ENCODE peak calls at places on chromosomes 5 and 9, in ten cellular contexts. O is prostate gland, D is breast epithelium, M is stomach, S is adrenal gland, Y is lower leg skin, W is HCT116, P is tibial nerve, X is NB4, R is transverse colon. I is an unnamed sample.

GRCh38 chr5:136743052-136743451 is 377.7 kb upstream of the TRPC7 start:
- DNase-seq in P (no peak), O (no peak), S (no peak), W (no peak), R (no peak), Y (no peak), D (no peak), X (no peak), M (no peak), I (peak; percentile 74)

GRCh38 chr5:14663734-14664269 is 716 bp upstream of the OTULIN start:
- DNase-seq in R (peak; percentile 47), S (peak; percentile 19), P (no peak), D (peak; percentile 22), X (no peak), Y (no peak), M (no peak), W (no peak), O (no peak), I (no peak)

GRCh38 chr5:128202320-128202719 is 118.8 kb downstream of the SLC12A2 start:
- DNase-seq in S (no peak), P (no peak), W (no peak), Y (no peak), R (no peak), X (no peak), M (no peak), D (no peak), O (no peak), I (no peak)

GRCh38 chr9:37618817-37619216 is 26.4 kb upstream of the TOMM5 start:
- DNase-seq in W (no peak), X (no peak), O (no peak), P (no peak), D (no peak), S (no peak), M (no peak), Y (no peak), R (no peak), I (no peak)

GRCh38 chr5:55438931-55439477 is 95.8 kb downstream of the PLPP1 start:
- DNase-seq in R (peak; percentile 23), M (no peak), O (no peak), Y (no peak), S (peak; percentile 28), X (no peak), P (no peak), W (no peak), D (peak; percentile 79), I (no peak)

GRCh38 chr9:135158572-135158937 is 71.1 kb downstream of the OLFM1 start:
- DNase-seq in R (no peak), D (no peak), P (no peak), S (no peak), Y (no peak), X (no peak), W (no peak), O (no peak), M (no peak), I (no peak)

GRCh38 chr5:85576666-85577065 is 1041.1 kb upstream of the COX7C start:
- DNase-seq in Y (no peak), S (no peak), O (no peak), X (no peak), W (no peak), P (no peak), R (no peak), D (no peak), M (no peak), I (no peak)

GRCh38 chr5:88480766-88481499 is 212.3 kb upstream of the TMEM161B start:
- DNase-seq in X (no peak), P (no peak), O (no peak), S (no peak), R (no peak), W (no peak), M (no peak), D (no peak), Y (no peak), I (no peak)

GRCh38 chr5:178630475-178630930 is 3.7 kb upstream of the CLK4 start:
- DNase-seq in O (no peak), M (no peak), D (no peak), P (no peak), R (no peak), X (no peak), W (peak; percentile 24), Y (no peak), S (peak; percentile 21), I (no peak)

GRCh38 chr9:89675403-89675771 is 70.6 kb downstream of the GADD45G start:
- DNase-seq in W (no peak), O (peak; percentile 50), X (no peak), R (no peak), S (peak; percentile 88), P (no peak), D (no peak), M (no peak), Y (peak; percentile 50), I (no peak)

GRCh38 chr5:127799293-127799905 is 96.2 kb downstream of the CCDC192 start:
- DNase-seq in R (no peak), P (no peak), X (no peak), W (no peak), O (no peak), D (no peak), M (no peak), Y (no peak), S (no peak), I (no peak)

GRCh38 chr5:89676634-89677033 is 732.9 kb downstream of the CETN3 start:
- DNase-seq in M (no peak), X (no peak), O (no peak), D (no peak), P (no peak), Y (no peak), W (no peak), S (no peak), R (no peak), I (no peak)

GRCh38 chr9:114047717-114048116 is 30.4 kb downstream of the AMBP start:
- DNase-seq in R (no peak), W (peak; percentile 16), M (peak; percentile 40), O (no peak), S (peak; percentile 6), X (peak; percentile 9), P (no peak), Y (no peak), D (peak; percentile 16), I (no peak)

GRCh38 chr5:78295035-78295961 is 800 bp upstream of the AP3B1 start:
- DNase-seq in Y (peak; percentile 20), W (peak; percentile 41), P (no peak), D (peak; percentile 28), O (peak; percentile 26), R (peak; percentile 58), M (peak; percentile 67), X (peak; percentile 27), S (peak; percentile 20), I (no peak)

GRCh38 chr5:32018476-32019436 is 155.4 kb downstream of the GOLPH3 start:
- DNase-seq in D (no peak), W (no peak), Y (peak; percentile 29), O (peak; percentile 38), R (no peak), S (no peak), P (no peak), M (no peak), X (no peak), I (no peak)

DNA sequence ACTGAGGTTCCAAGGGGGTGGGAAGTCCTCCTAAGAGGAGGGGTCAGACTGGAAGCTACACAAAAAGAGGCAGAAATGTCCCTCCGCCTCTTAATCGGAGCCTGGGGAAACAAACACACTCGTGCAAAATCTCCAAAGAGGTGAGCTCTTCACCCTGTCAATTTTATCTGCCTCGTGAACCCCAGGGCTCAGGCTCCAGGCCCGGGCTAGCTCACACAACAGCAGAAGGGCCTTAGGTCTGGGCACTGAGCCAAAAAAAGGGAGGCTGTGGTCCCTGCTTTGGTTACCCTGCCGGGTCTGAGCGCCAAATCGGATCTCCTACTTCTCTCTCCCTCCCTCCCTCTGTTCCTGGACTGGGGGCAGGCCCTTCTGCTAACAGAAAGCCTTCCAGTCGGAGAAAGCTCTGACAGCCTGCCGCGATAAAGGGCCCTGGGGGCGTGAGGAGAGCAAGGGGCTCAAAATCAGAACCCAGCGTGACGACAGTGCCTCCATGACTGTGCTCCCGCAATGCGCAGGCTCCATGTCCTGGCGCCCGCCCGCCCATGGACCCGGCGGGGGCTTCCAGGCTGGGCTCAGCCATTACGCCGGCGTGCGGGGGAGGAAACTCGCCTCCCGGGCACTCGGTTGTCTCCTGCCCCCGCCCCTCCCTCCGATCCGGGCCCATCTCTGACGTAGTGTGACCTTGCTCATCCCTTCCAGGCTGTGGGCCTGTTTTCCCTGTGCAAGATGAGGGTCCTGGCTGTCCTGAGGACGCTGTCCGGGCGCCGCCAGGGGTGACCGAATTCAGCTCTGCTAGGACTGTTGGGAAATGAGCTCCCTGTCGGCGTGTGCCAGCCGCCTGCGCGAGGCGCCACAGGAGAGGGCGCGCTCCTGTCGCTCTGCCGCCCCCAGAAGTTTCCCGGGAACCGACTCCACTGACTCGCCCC is 865 bp upstream of the SLC22A4 start:
- DNase-seq in Y (peak; percentile 73), R (peak; percentile 86), W (peak; percentile 59), M (peak; percentile 73), S (peak; percentile 95), P (peak; percentile 70), X (peak; percentile 94), D (peak; percentile 81), O (peak; percentile 70), I (peak; percentile 97)
- TF ChIP-seq POLR2A in Y (no peak), R (no peak), W (peak; percentile 39), M (no peak), S (peak; percentile 65), P (no peak), X (peak; percentile 50), D (no peak), O (peak; percentile 55), I (no peak)

DNA sequence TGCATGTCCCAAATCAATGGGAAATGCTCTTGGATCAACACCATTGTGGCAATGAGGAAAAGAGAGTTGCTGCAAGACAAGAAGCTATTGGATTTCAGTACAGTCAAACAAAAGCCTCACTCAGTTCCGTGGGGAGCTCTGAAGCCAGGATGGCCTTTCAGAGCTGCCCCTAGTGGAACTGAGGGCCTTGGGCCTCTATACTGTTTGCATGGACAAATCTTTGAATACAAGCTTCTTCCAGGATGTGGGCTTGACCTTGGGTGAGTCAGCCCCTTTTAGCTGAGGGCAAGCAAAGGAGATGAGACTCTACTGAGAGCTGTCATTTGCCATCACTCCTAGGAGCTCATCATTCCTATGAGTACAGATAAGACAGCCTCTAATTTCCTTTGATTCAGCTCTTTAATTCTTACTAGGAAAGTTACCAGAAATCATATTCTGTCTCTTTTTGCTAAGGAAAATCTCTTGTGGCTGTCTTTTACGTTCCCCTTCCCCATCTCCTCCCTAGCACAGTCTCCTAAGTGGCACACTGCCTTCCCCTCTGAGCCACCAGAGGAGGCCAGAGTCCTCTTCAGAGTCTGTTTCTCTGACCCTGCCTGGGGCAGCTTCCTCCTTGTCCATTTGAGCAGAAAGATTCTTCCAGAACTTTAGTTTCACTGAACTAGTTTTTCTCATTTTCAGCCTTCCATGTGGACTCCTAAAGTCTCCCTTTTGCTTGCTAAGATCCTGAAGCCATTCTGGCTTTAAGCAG is 168.8 kb upstream of the POC5 start:
- DNase-seq in P (no peak), M (no peak), R (no peak), X (peak; percentile 9), D (no peak), O (no peak), Y (no peak), S (no peak), W (no peak), I (peak; percentile 77)
- TF ChIP-seq CTCF in P (peak; percentile 22), M (no peak), R (peak; percentile 39), X (peak; percentile 33), D (no peak), O (no peak), Y (no peak), S (no peak), W (peak; percentile 39), I (no peak)

GRCh38 chr5:76788362-76788761 is 30.5 kb upstream of the F2RL1 start:
- DNase-seq in R (peak; percentile 65), Y (no peak), W (no peak), O (no peak), X (no peak), S (no peak), M (peak; percentile 58), P (no peak), D (no peak), I (no peak)
- H3K4me3 ChIP-seq in R (no peak overlapping the region), Y (no peak overlapping the region), W (no peak overlapping the region), O (no peak overlapping the region), X (no peak overlapping the region), S (no peak overlapping the region), M (no peak overlapping the region), P (no peak overlapping the region), D (no peak overlapping the region), I (no peak overlapping the region)

GRCh38 chr5:179828756-179829421 is 8.2 kb downstream of the SQSTM1 start:
- DNase-seq in S (no peak), D (no peak), X (no peak), P (no peak), R (no peak), W (no peak), O (no peak), M (no peak), Y (no peak), I (no peak)
- TF ChIP-seq POLR2A in S (no peak), D (no peak), X (no peak), P (no peak), R (no peak), W (no peak), O (no peak), M (no peak), Y (no peak), I (no peak)